ENCODE peak calls at places on chromosomes 2 and 18, in five cellular contexts. D is AG10803; Q is substantia nigra; C is stimulated activated CD4-positive, alpha-beta T cell treated with anti-CD3 and anti-CD28 coated beads, Interleukin-15, amount 100 ng/mL, for 1 hour; N is sciatic nerve. J is an unnamed sample.

GRCh38 chr18:41906528-41907256 is 48.3 kb upstream of the PIK3C3 start:
- DNase-seq in D (peak; percentile 67), Q (no peak), C (no peak), N (no peak), J (no peak)

GRCh38 chr2:126661702-126662465 is 5.9 kb downstream of the GYPC start:
- DNase-seq in D (no peak), Q (no peak), C (no peak), N (no peak), J (no peak)

GRCh38 chr2:181393472-181393871 is 63.7 kb upstream of the ITGA4 start:
- DNase-seq in D (peak; percentile 62), Q (no peak), C (no peak), N (no peak), J (no peak)

GRCh38 chr2:46298522-46299351 is 1.5 kb downstream of the EPAS1 start:
- DNase-seq in D (peak; percentile 52), Q (no peak), C (no peak), N (peak; percentile 81), J (no peak)

GRCh38 chr18:58221060-58221725 is 177.2 kb downstream of the NEDD4L start:
- DNase-seq in D (peak; percentile 25), Q (no peak), C (no peak), N (no peak), J (no peak)

GRCh38 chr18:26840965-26841364 is 24.5 kb downstream of the AQP4 start:
- DNase-seq in D (no peak), Q (no peak), C (no peak), N (no peak), J (no peak)

GRCh38 chr18:74116628-74117554 is 30.7 kb downstream of the FBXO15 start:
- DNase-seq in D (peak; percentile 47), Q (no peak), C (no peak), N (no peak), J (no peak)

GRCh38 chr2:113700186-113700841 is 56.1 kb downstream of the SLC35F5 start:
- DNase-seq in D (no peak), Q (no peak), C (peak; percentile 21), N (no peak), J (no peak)

GRCh38 chr2:136117391-136117841 is 533 bp downstream of the CXCR4 start:
- DNase-seq in D (peak; percentile 20), Q (peak; percentile 23), C (peak; percentile 49), N (peak; percentile 69), J (no peak)

GRCh38 chr2:85792783-85793441 is 39.1 kb downstream of the ATOH8 start:
- DNase-seq in D (peak; percentile 81), Q (no peak), C (no peak), N (no peak), J (no peak)

GRCh38 chr2:13201924-13202323 is 485.2 kb downstream of the TRIB2 start:
- DNase-seq in D (no peak), Q (no peak), C (no peak), N (no peak), J (no peak)

GRCh38 chr2:71614976-71615768 is 161.8 kb downstream of the DYSF start:
- DNase-seq in D (peak; percentile 88), Q (no peak), C (no peak), N (peak; percentile 81), J (no peak)

GRCh38 chr2:74544634-74545033 is 9.1 kb downstream of the LOXL3 start:
- DNase-seq in D (no peak), Q (no peak), C (no peak), N (no peak), J (no peak)

GRCh38 chr2:235112365-235112764 is 160.5 kb downstream of the SH3BP4 start:
- DNase-seq in D (no peak), Q (no peak), C (no peak), N (no peak), J (no peak)

GRCh38 chr2:42196403-42197267 is 27.5 kb downstream of the EML4 start:
- DNase-seq in D (peak; percentile 46), Q (no peak), C (no peak), N (no peak), J (no peak)

GRCh38 chr18:72555101-72555500 is 11.0 kb upstream of the CBLN2 start:
- DNase-seq in D (no peak), Q (no peak), C (no peak), N (no peak), J (no peak)

GRCh38 chr18:30765247-30765646 is 277.3 kb downstream of the DSC3 start:
- DNase-seq in D (no peak), Q (no peak), C (no peak), N (no peak), J (no peak)

GRCh38 chr2:12348216-12348615 is 368.5 kb upstream of the TRIB2 start:
- DNase-seq in D (no peak), Q (no peak), C (no peak), N (no peak), J (no peak)

GRCh38 chr2:18829331-18829902 is 240.0 kb upstream of the NT5C1B start:
- DNase-seq in D (peak; percentile 80), Q (no peak), C (no peak), N (no peak), J (no peak)

GRCh38 chr2:119586085-119586484 is 41.8 kb downstream of the CFAP221 start:
- DNase-seq in D (no peak), Q (no peak), C (no peak), N (no peak), J (no peak)

GRCh38 chr18:6810191-6810590 is 80.7 kb downstream of the ARHGAP28 start:
- DNase-seq in D (peak; percentile 4), Q (no peak), C (no peak), N (no peak), J (no peak)

GRCh38 chr2:162261032-162261945 is 18.0 kb upstream of the FAP start:
- DNase-seq in D (peak; percentile 76), Q (no peak), C (no peak), N (peak; percentile 65), J (no peak)

GRCh38 chr18:76882186-76882585 is 59.8 kb downstream of the ZNF236 start:
- DNase-seq in D (no peak), Q (no peak), C (no peak), N (no peak), J (no peak)

GRCh38 chr2:157257312-157258252 is at the start of gene GALNT5:
- DNase-seq in D (peak; percentile 62), Q (no peak), C (no peak), N (no peak), J (no peak)

GRCh38 chr18:11983592-11983991 is 2.3 kb downstream of the IMPA2 start:
- DNase-seq in D (no peak), Q (no peak), C (no peak), N (no peak), J (no peak)

GRCh38 chr2:219082332-219082958 is 21.7 kb upstream of the IHH start:
- DNase-seq in D (no peak), Q (no peak), C (no peak), N (no peak), J (no peak)

GRCh38 chr2:158482594-158482993 is 25.8 kb downstream of the PKP4 start:
- DNase-seq in D (no peak), Q (no peak), C (no peak), N (no peak), J (no peak)

GRCh38 chr2:158926478-158926948 is 41.9 kb upstream of the TANC1 start:
- DNase-seq in D (peak; percentile 48), Q (no peak), C (no peak), N (no peak), J (no peak)

GRCh38 chr18:62200121-62200914 is 13.3 kb downstream of the RELCH start:
- DNase-seq in D (no peak), Q (no peak), C (no peak), N (no peak), J (no peak)

GRCh38 chr2:197786010-197786877 is 1.1 kb upstream of the BOLL start:
- DNase-seq in D (no peak), Q (no peak), C (peak; percentile 56), N (no peak), J (no peak)

GRCh38 chr2:205775091-205775876 is 93.0 kb downstream of the NRP2 start:
- DNase-seq in D (peak; percentile 46), Q (no peak), C (no peak), N (no peak), J (no peak)

GRCh38 chr18:28559511-28559910 is 382.6 kb upstream of the CDH2 start:
- DNase-seq in D (no peak), Q (no peak), C (no peak), N (no peak), J (no peak)

GRCh38 chr2:46915281-46915810 is at the start of gene MCFD2:
- DNase-seq in D (peak; percentile 51), Q (no peak), C (peak; percentile 9), N (peak; percentile 76), J (peak; percentile 21)

GRCh38 chr2:238974510-238975166 is 126.8 kb downstream of the TWIST2 start:
- DNase-seq in D (peak; percentile 92), Q (no peak), C (no peak), N (peak; percentile 49), J (no peak)

GRCh38 chr18:56650056-56650455 is 1.1 kb upstream of the WDR7 start:
- DNase-seq in D (no peak), Q (no peak), C (no peak), N (no peak), J (no peak)

GRCh38 chr2:200860092-200860795 is 4.2 kb downstream of the CLK1 start:
- DNase-seq in D (peak; percentile 60), Q (no peak), C (no peak), N (no peak), J (no peak)

GRCh38 chr2:12619975-12620374 is 96.8 kb upstream of the TRIB2 start:
- DNase-seq in D (peak; percentile 95), Q (no peak), C (no peak), N (peak; percentile 65), J (no peak)

GRCh38 chr2:74735544-74735943 is 81.5 kb downstream of the SEMA4F start:
- DNase-seq in D (no peak), Q (no peak), C (no peak), N (no peak), J (no peak)

J was measured in cortex of kidney.